ENCODE peak calls at places on chromosomes 3 and 15, in five cellular contexts. One of them, this sample, is unnamed.

GRCh38 chr15:38072507-38073277 is 138.3 kb downstream of the TMCO5A start:
- DNase-seq in CD8-positive, alpha-beta memory T cell: no peak
- DNase-seq in effector memory CD4-positive, alpha-beta T cell: no peak
- DNase-seq in stomach: peak; percentile 57
- DNase-seq in heart left ventricle: peak; percentile 74
- DNase-seq in this sample: peak; percentile 48

GRCh38 chr15:41849861-41850260 is 11.2 kb downstream of the PLA2G4B start:
- DNase-seq in CD8-positive, alpha-beta memory T cell: no peak
- DNase-seq in effector memory CD4-positive, alpha-beta T cell: no peak
- DNase-seq in stomach: peak; percentile 63
- DNase-seq in heart left ventricle: no peak
- DNase-seq in this sample: no peak

GRCh38 chr15:60363903-60364302 is 33.9 kb downstream of the ANXA2 start:
- DNase-seq in CD8-positive, alpha-beta memory T cell: no peak
- DNase-seq in effector memory CD4-positive, alpha-beta T cell: no peak
- DNase-seq in stomach: no peak
- DNase-seq in heart left ventricle: no peak
- DNase-seq in this sample: no peak

GRCh38 chr3:40043444-40043755 is 234.0 kb downstream of the MYRIP start:
- DNase-seq in CD8-positive, alpha-beta memory T cell: no peak
- DNase-seq in effector memory CD4-positive, alpha-beta T cell: no peak
- DNase-seq in stomach: no peak
- DNase-seq in heart left ventricle: no peak
- DNase-seq in this sample: peak; percentile 86

GRCh38 chr3:120177151-120177550 is 82.9 kb upstream of the GSK3B start:
- DNase-seq in CD8-positive, alpha-beta memory T cell: no peak
- DNase-seq in effector memory CD4-positive, alpha-beta T cell: no peak
- DNase-seq in stomach: no peak
- DNase-seq in heart left ventricle: peak; percentile 36
- DNase-seq in this sample: no peak

GRCh38 chr15:63244976-63245645 is 32.3 kb upstream of the APH1B start:
- DNase-seq in CD8-positive, alpha-beta memory T cell: peak; percentile 54
- DNase-seq in effector memory CD4-positive, alpha-beta T cell: peak; percentile 11
- DNase-seq in stomach: no peak
- DNase-seq in heart left ventricle: no peak
- DNase-seq in this sample: no peak

GRCh38 chr3:182690163-182690562 is 103.1 kb upstream of the ATP11B start:
- DNase-seq in CD8-positive, alpha-beta memory T cell: no peak
- DNase-seq in effector memory CD4-positive, alpha-beta T cell: no peak
- DNase-seq in stomach: no peak
- DNase-seq in heart left ventricle: no peak
- DNase-seq in this sample: no peak

GRCh38 chr3:121883507-121883906 is 10.7 kb upstream of the SLC15A2 start:
- DNase-seq in CD8-positive, alpha-beta memory T cell: no peak
- DNase-seq in effector memory CD4-positive, alpha-beta T cell: no peak
- DNase-seq in stomach: no peak
- DNase-seq in heart left ventricle: no peak
- DNase-seq in this sample: no peak

GRCh38 chr3:55169608-55170010 is 241.8 kb upstream of the LRTM1 start:
- DNase-seq in CD8-positive, alpha-beta memory T cell: no peak
- DNase-seq in effector memory CD4-positive, alpha-beta T cell: no peak
- DNase-seq in stomach: no peak
- DNase-seq in heart left ventricle: no peak
- DNase-seq in this sample: peak; percentile 96

GRCh38 chr3:181213347-181213746 is 223.8 kb upstream of the DNAJC19 start:
- DNase-seq in CD8-positive, alpha-beta memory T cell: no peak
- DNase-seq in effector memory CD4-positive, alpha-beta T cell: no peak
- DNase-seq in stomach: no peak
- DNase-seq in heart left ventricle: no peak
- DNase-seq in this sample: no peak

GRCh38 chr3:76554717-76555116 is 485.2 kb upstream of the ROBO2 start:
- DNase-seq in CD8-positive, alpha-beta memory T cell: no peak
- DNase-seq in effector memory CD4-positive, alpha-beta T cell: no peak
- DNase-seq in stomach: no peak
- DNase-seq in heart left ventricle: no peak
- DNase-seq in this sample: peak; percentile 84

GRCh38 chr15:48582472-48583235 is 62.9 kb downstream of the FBN1 start:
- DNase-seq in CD8-positive, alpha-beta memory T cell: no peak
- DNase-seq in effector memory CD4-positive, alpha-beta T cell: no peak
- DNase-seq in stomach: no peak
- DNase-seq in heart left ventricle: no peak
- DNase-seq in this sample: no peak

GRCh38 chr15:95793226-95793625 is 537.3 kb upstream of the NR2F2 start:
- DNase-seq in CD8-positive, alpha-beta memory T cell: no peak
- DNase-seq in effector memory CD4-positive, alpha-beta T cell: no peak
- DNase-seq in stomach: no peak
- DNase-seq in heart left ventricle: no peak
- DNase-seq in this sample: no peak

GRCh38 chr3:16304065-16305010 is 39.3 kb downstream of the OXNAD1 start:
- DNase-seq in CD8-positive, alpha-beta memory T cell: no peak
- DNase-seq in effector memory CD4-positive, alpha-beta T cell: no peak
- DNase-seq in stomach: no peak
- DNase-seq in heart left ventricle: no peak
- DNase-seq in this sample: no peak

GRCh38 chr15:76343313-76343996 is 6.9 kb downstream of the ISL2 start:
- DNase-seq in CD8-positive, alpha-beta memory T cell: no peak
- DNase-seq in effector memory CD4-positive, alpha-beta T cell: no peak
- DNase-seq in stomach: no peak
- DNase-seq in heart left ventricle: no peak
- DNase-seq in this sample: no peak

GRCh38 chr3:76199382-76199781 is 414.0 kb upstream of the ZNF717 start:
- DNase-seq in CD8-positive, alpha-beta memory T cell: no peak
- DNase-seq in effector memory CD4-positive, alpha-beta T cell: no peak
- DNase-seq in stomach: no peak
- DNase-seq in heart left ventricle: no peak
- DNase-seq in this sample: no peak

GRCh38 chr3:150407051-150407817 is 864 bp upstream of the TSC22D2 start:
- DNase-seq in CD8-positive, alpha-beta memory T cell: no peak
- DNase-seq in effector memory CD4-positive, alpha-beta T cell: no peak
- DNase-seq in stomach: no peak
- DNase-seq in heart left ventricle: no peak
- DNase-seq in this sample: no peak

GRCh38 chr3:98814799-98815450 is 51.8 kb downstream of the ST3GAL6 start:
- DNase-seq in CD8-positive, alpha-beta memory T cell: no peak
- DNase-seq in effector memory CD4-positive, alpha-beta T cell: no peak
- DNase-seq in stomach: no peak
- DNase-seq in heart left ventricle: no peak
- DNase-seq in this sample: no peak

GRCh38 chr3:72488736-72489030 is 359.6 kb downstream of the SHQ1 start:
- DNase-seq in CD8-positive, alpha-beta memory T cell: no peak
- DNase-seq in effector memory CD4-positive, alpha-beta T cell: no peak
- DNase-seq in stomach: no peak
- DNase-seq in heart left ventricle: no peak
- DNase-seq in this sample: no peak

GRCh38 chr3:127440384-127440783 is 150.1 kb downstream of the TPRA1 start:
- DNase-seq in CD8-positive, alpha-beta memory T cell: no peak
- DNase-seq in effector memory CD4-positive, alpha-beta T cell: no peak
- DNase-seq in stomach: peak; percentile 14
- DNase-seq in heart left ventricle: no peak
- DNase-seq in this sample: no peak

GRCh38 chr3:111473550-111473949 is 68.4 kb upstream of the CD96 start:
- DNase-seq in CD8-positive, alpha-beta memory T cell: no peak
- DNase-seq in effector memory CD4-positive, alpha-beta T cell: no peak
- DNase-seq in stomach: no peak
- DNase-seq in heart left ventricle: no peak
- DNase-seq in this sample: no peak

GRCh38 chr3:100681496-100681895 is 27.8 kb upstream of the TFG start:
- DNase-seq in CD8-positive, alpha-beta memory T cell: no peak
- DNase-seq in effector memory CD4-positive, alpha-beta T cell: no peak
- DNase-seq in stomach: no peak
- DNase-seq in heart left ventricle: no peak
- DNase-seq in this sample: no peak

GRCh38 chr3:185332026-185332735 is 30.8 kb upstream of the MAP3K13 start:
- DNase-seq in CD8-positive, alpha-beta memory T cell: no peak
- DNase-seq in effector memory CD4-positive, alpha-beta T cell: no peak
- DNase-seq in stomach: no peak
- DNase-seq in heart left ventricle: no peak
- DNase-seq in this sample: no peak

GRCh38 chr3:190044142-190044541 is 76.6 kb downstream of the P3H2 start:
- DNase-seq in CD8-positive, alpha-beta memory T cell: no peak
- DNase-seq in effector memory CD4-positive, alpha-beta T cell: no peak
- DNase-seq in stomach: no peak
- DNase-seq in heart left ventricle: no peak
- DNase-seq in this sample: peak; percentile 59

GRCh38 chr3:14546041-14546440 is 5.9 kb upstream of the GRIP2 start:
- DNase-seq in CD8-positive, alpha-beta memory T cell: no peak
- DNase-seq in effector memory CD4-positive, alpha-beta T cell: no peak
- DNase-seq in stomach: no peak
- DNase-seq in heart left ventricle: no peak
- DNase-seq in this sample: no peak

GRCh38 chr3:10432931-10433330 is 72.5 kb downstream of the ATP2B2 start:
- DNase-seq in CD8-positive, alpha-beta memory T cell: no peak
- DNase-seq in effector memory CD4-positive, alpha-beta T cell: no peak
- DNase-seq in stomach: no peak
- DNase-seq in heart left ventricle: no peak
- DNase-seq in this sample: no peak

GRCh38 chr3:114218006-114218405 is 19.4 kb downstream of the ZNF80 start:
- DNase-seq in CD8-positive, alpha-beta memory T cell: no peak
- DNase-seq in effector memory CD4-positive, alpha-beta T cell: no peak
- DNase-seq in stomach: no peak
- DNase-seq in heart left ventricle: no peak
- DNase-seq in this sample: no peak

DNA sequence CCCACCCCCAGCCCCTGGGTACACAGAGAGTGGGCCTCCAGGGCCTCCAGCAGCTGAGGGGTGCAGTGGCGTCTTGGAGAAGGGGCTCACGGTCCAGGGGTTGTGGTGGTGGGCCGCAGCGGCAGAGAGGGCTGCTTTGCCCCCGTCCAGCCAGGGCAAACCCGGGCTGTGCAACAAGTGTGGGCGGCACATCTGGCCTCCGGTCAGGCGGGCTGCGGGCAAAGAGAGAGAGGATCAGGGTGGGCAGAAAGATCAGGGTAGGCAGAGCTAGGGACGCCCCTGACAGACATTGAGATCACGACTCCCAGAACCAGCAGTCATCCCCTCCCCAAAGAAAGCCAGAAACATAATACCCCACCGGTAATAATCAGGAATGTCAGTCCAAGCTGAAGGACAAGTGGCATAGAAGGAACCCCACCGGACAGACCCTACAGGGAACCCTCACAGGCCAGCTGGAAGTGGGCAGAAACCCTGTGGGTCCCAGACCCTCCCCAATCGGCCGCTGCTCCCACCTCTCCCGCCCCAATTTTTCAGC is 6.8 kb downstream of the GATA2 start:
- DNase-seq in CD8-positive, alpha-beta memory T cell: no peak
- DNase-seq in effector memory CD4-positive, alpha-beta T cell: no peak
- DNase-seq in stomach: no peak
- DNase-seq in heart left ventricle: no peak
- DNase-seq in this sample: no peak
- H3K4me3 ChIP-seq in CD8-positive, alpha-beta memory T cell: no peak overlapping the region
- H3K4me3 ChIP-seq in effector memory CD4-positive, alpha-beta T cell: peak overlapping the region; percentile 64
- H3K4me3 ChIP-seq in stomach: peak overlapping the region; percentile 68
- H3K4me3 ChIP-seq in heart left ventricle: peak overlapping the region; percentile 59
- H3K4me3 ChIP-seq in this sample: peak overlapping the region; percentile 84

GRCh38 chr15:90882781-90883525 is 1.4 kb upstream of the FES start:
- DNase-seq in CD8-positive, alpha-beta memory T cell: no peak
- DNase-seq in effector memory CD4-positive, alpha-beta T cell: no peak
- DNase-seq in stomach: no peak
- DNase-seq in heart left ventricle: no peak
- DNase-seq in this sample: no peak

GRCh38 chr15:90881978-90882721 is 2.2 kb upstream of the FES start:
- DNase-seq in CD8-positive, alpha-beta memory T cell: no peak
- DNase-seq in effector memory CD4-positive, alpha-beta T cell: no peak
- DNase-seq in stomach: no peak
- DNase-seq in heart left ventricle: no peak
- DNase-seq in this sample: no peak

GRCh38 chr15:90884719-90885431 is 571 bp downstream of the FES start:
- DNase-seq in CD8-positive, alpha-beta memory T cell: no peak
- DNase-seq in effector memory CD4-positive, alpha-beta T cell: no peak
- DNase-seq in stomach: no peak
- DNase-seq in heart left ventricle: no peak
- DNase-seq in this sample: no peak

GRCh38 chr15:90883971-90884718 is at the start of gene FES:
- DNase-seq in CD8-positive, alpha-beta memory T cell: no peak
- DNase-seq in effector memory CD4-positive, alpha-beta T cell: no peak
- DNase-seq in stomach: peak; percentile 67
- DNase-seq in heart left ventricle: peak; percentile 87
- DNase-seq in this sample: no peak

GRCh38 chr15:90883526-90883931 is 775 bp upstream of the FES start:
- DNase-seq in CD8-positive, alpha-beta memory T cell: no peak
- DNase-seq in effector memory CD4-positive, alpha-beta T cell: no peak
- DNase-seq in stomach: no peak
- DNase-seq in heart left ventricle: no peak
- DNase-seq in this sample: no peak
- H3K4me3 ChIP-seq in CD8-positive, alpha-beta memory T cell: no peak overlapping the region
- H3K4me3 ChIP-seq in effector memory CD4-positive, alpha-beta T cell: no peak overlapping the region
- H3K4me3 ChIP-seq in stomach: peak overlapping the region; percentile 55
- H3K4me3 ChIP-seq in heart left ventricle: no peak overlapping the region
- H3K4me3 ChIP-seq in this sample: no peak overlapping the region

GRCh38 chr3:65938676-65939075 is 100.0 kb downstream of the MAGI1 start:
- DNase-seq in CD8-positive, alpha-beta memory T cell: no peak
- DNase-seq in effector memory CD4-positive, alpha-beta T cell: no peak
- DNase-seq in stomach: no peak
- DNase-seq in heart left ventricle: no peak
- DNase-seq in this sample: no peak
- H3K4me3 ChIP-seq in CD8-positive, alpha-beta memory T cell: no peak overlapping the region
- H3K4me3 ChIP-seq in effector memory CD4-positive, alpha-beta T cell: no peak overlapping the region
- H3K4me3 ChIP-seq in stomach: no peak overlapping the region
- H3K4me3 ChIP-seq in heart left ventricle: no peak overlapping the region
- H3K4me3 ChIP-seq in this sample: no peak overlapping the region

GRCh38 chr3:56917337-56917697 is 115.6 kb upstream of the ARHGEF3 start:
- DNase-seq in CD8-positive, alpha-beta memory T cell: no peak
- DNase-seq in effector memory CD4-positive, alpha-beta T cell: no peak
- DNase-seq in stomach: no peak
- DNase-seq in heart left ventricle: no peak
- DNase-seq in this sample: no peak

GRCh38 chr3:56917740-56918568 is 116.2 kb upstream of the ARHGEF3 start:
- DNase-seq in CD8-positive, alpha-beta memory T cell: no peak
- DNase-seq in effector memory CD4-positive, alpha-beta T cell: no peak
- DNase-seq in stomach: no peak
- DNase-seq in heart left ventricle: no peak
- DNase-seq in this sample: no peak

GRCh38 chr3:56915969-56916586 is 114.3 kb upstream of the ARHGEF3 start:
- DNase-seq in CD8-positive, alpha-beta memory T cell: peak; percentile 75
- DNase-seq in effector memory CD4-positive, alpha-beta T cell: peak; percentile 59
- DNase-seq in stomach: peak; percentile 37
- DNase-seq in heart left ventricle: peak; percentile 48
- DNase-seq in this sample: no peak

GRCh38 chr3:56914646-56915045 is 112.9 kb upstream of the ARHGEF3 start:
- DNase-seq in CD8-positive, alpha-beta memory T cell: no peak
- DNase-seq in effector memory CD4-positive, alpha-beta T cell: no peak
- DNase-seq in stomach: no peak
- DNase-seq in heart left ventricle: no peak
- DNase-seq in this sample: no peak

GRCh38 chr3:56916697-56917336 is 115.1 kb upstream of the ARHGEF3 start:
- DNase-seq in CD8-positive, alpha-beta memory T cell: no peak
- DNase-seq in effector memory CD4-positive, alpha-beta T cell: no peak
- DNase-seq in stomach: no peak
- DNase-seq in heart left ventricle: no peak
- DNase-seq in this sample: no peak
- H3K4me3 ChIP-seq in CD8-positive, alpha-beta memory T cell: peak overlapping the region; percentile 94
- H3K4me3 ChIP-seq in effector memory CD4-positive, alpha-beta T cell: peak overlapping the region; percentile 77
- H3K4me3 ChIP-seq in stomach: peak overlapping the region; percentile 18
- H3K4me3 ChIP-seq in heart left ventricle: no peak overlapping the region
- H3K4me3 ChIP-seq in this sample: no peak overlapping the region